ENCODE peak calls at places on chromosomes 3 and 15, in four cellular contexts. Q, I, C and F are unnamed samples.

GRCh38 chr15:63003836-63004610 is 38.5 kb upstream of the TPM1 start:
- DNase-seq in Q (no peak), I (no peak), C (peak), F (peak)

GRCh38 chr15:98800437-98801233 is 152.3 kb downstream of the IGF1R start:
- DNase-seq in I (peak), Q (peak), C (peak), F (peak)

GRCh38 chr3:12473503-12473902 is 10.8 kb upstream of the TSEN2 start:
- DNase-seq in I (no peak), Q (no peak), C (no peak), F (no peak)

GRCh38 chr3:185559706-185560090 is 7.3 kb upstream of the LIPH start:
- DNase-seq in Q (no peak), C (no peak), I (no peak), F (no peak)

GRCh38 chr3:126926684-126927404 is 56.1 kb upstream of the PLXNA1 start:
- DNase-seq in C (no peak), Q (no peak), I (peak), F (no peak)

GRCh38 chr3:81760215-81760614 is 1.2 kb downstream of the GBE1 start:
- DNase-seq in I (no peak), Q (no peak), C (no peak), F (no peak)

GRCh38 chr3:152192050-152192449 is 76.7 kb upstream of the MBNL1 start:
- DNase-seq in I (no peak), C (no peak), Q (no peak), F (no peak)

GRCh38 chr3:142888099-142888483 is 792 bp downstream of the PCOLCE2 start:
- DNase-seq in I (no peak), C (peak), Q (peak), F (peak)

GRCh38 chr3:182729903-182730674 is 63.2 kb upstream of the ATP11B start:
- DNase-seq in C (no peak), Q (no peak), I (no peak), F (no peak)

GRCh38 chr3:188241883-188242282 is 87.9 kb downstream of the LPP start:
- DNase-seq in I (no peak), C (no peak), Q (no peak), F (no peak)

GRCh38 chr3:180402463-180403073 is 199.4 kb upstream of the TTC14 start:
- DNase-seq in I (no peak), C (no peak), Q (no peak), F (no peak)

GRCh38 chr3:98259707-98260106 is 4.3 kb upstream of the OR5H6 start:
- DNase-seq in I (no peak), Q (no peak), C (peak), F (peak)

DNA sequence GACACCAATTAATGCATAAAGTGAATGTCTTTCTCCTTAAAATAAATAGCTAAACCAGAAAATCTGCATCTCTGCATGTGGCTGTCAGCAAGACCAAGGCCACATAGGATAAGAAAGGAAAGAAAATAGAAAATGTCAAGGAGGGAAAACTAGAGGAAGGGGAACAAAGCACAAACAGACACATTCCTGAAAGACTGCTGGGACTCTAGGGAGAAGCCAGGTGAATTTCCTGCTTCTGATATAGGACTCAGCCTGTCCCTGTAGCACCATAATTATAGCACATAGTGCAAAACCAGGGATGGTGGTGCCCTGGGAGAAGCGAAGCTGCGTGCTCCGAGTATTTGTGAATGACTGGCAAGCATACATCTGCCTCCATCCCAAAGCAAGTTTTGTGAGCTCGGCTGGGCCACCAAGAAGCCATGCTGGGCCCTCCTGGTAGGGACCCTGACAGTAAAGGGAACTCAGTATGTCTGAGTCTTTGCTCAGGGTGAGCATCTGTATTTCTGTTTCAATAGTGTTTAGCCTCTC is 14.2 kb downstream of the FSTL1 start:
- DNase-seq in C (no peak), I (no peak), Q (no peak), F (peak)
- H3K18ac ChIP-seq in C (no peak), I (no peak), Q (no peak), F (no peak)

GRCh38 chr3:159803444-159803843 is 185.2 kb upstream of the IL12A start:
- DNase-seq in Q (no peak), I (peak), C (no peak), F (no peak)

GRCh38 chr3:159798951-159799350 is 189.7 kb upstream of the IL12A start:
- DNase-seq in Q (no peak), C (no peak), I (peak), F (peak)

GRCh38 chr3:159802864-159803263 is 185.8 kb upstream of the IL12A start:
- DNase-seq in I (no peak), C (no peak), Q (no peak), F (no peak)

GRCh38 chr3:159797771-159798170 is 190.9 kb upstream of the IL12A start:
- DNase-seq in C (no peak), I (no peak), Q (no peak), F (no peak)

DNA sequence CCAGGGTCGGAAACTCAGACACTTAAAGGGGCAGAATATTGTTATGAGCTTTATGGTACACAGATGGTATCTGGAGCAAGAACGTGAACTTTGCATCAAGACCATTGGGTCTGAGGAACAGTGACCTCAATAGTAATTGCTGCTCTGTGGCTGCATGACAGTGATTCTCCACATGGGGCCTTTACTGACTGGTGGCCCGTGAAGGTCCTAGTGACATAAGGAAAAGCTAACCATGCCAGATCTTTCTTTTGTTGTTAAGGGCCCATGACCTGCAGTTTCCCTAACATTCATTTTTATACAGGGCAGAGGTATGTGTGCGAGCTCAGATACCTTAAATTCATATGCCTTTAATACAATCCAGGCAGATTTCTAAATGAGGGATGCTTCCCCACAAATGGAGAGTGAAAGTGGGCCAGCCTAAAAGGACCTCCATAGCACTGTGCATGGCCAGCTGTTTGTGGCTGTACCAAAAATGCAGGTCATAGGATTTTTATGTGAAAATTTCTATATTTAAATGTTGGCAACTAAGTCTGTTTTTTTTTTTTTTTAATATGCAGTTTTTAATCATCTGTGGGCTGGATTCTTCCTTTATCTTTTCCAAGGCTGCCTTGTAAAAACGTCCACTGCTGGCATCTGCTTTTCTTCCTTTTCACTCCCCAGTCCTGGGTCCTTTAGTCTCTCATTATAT is 188.1 kb upstream of the IL12A start:
- DNase-seq in Q (no peak), I (no peak), C (no peak), F (no peak)
- H2BK5ac ChIP-seq in Q (no peak), I (no peak), C (no peak), F (no peak)

GRCh38 chr3:197750396-197750831 is 731 bp downstream of the FYTTD1 start:
- DNase-seq in Q (peak), I (peak), C (peak), F (peak)
- H3K18ac ChIP-seq in Q (peak), I (no peak), C (no peak), F (peak)

DNA sequence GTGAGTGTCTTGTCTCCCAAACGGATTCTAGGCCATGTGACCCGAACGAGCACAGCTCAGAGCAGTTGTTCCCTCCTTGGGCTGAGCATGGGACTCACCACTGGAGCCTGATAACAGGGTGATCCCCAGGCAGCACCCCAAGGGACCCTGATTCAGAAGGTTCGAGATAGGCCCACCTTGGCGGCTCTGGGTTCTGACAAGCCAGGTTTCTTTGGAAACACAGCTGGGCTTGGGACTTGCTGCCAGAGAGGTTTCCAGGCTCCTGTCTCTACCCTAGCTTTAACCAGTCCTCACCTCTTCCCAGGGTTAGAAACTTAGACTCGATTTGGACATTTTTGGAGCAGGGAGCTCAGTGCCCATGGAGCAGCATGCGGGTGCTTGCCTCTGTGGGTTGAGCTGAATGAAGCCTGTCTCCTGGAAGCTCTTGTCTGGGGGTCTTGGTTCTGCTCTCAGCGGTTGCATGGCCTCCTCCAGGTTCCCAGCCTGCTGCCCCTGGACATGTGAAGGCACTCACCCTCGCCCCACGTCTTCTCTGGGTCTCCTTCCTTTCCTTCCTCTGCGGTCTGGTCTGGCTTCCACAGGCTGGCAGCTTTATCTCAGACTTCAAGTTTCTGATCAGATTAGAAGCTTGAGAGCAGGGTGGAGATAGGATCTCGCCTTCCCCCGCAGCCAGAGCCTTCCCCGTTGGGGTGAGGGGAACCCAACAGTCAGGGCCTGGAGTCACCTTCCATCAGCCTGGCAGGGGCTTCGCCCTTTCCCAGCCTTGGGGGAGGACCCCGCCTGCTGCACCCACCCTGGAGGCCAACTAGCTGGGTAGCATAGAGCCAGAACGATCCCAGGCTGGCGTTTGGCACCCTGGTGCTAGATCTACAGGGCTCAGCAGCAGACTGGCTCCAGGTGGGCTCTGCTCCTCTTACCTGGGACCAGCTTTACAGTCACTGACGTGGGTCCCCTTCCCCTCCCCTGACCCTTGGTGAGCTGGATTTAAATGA is 21.0 kb downstream of the PAQR5 start:
- DNase-seq in I (no peak), C (no peak), Q (no peak), F (peak)
- H2BK5ac ChIP-seq in I (no peak), C (no peak), Q (no peak), F (no peak)

GRCh38 chr3:138846350-138846756 is 11.6 kb upstream of the PIK3CB start:
- DNase-seq in C (no peak), I (no peak), Q (no peak), F (peak)
- H3K18ac ChIP-seq in C (peak), I (no peak), Q (no peak), F (no peak)